ENCODE peak calls at places on chromosomes 11 and 22, in five cellular contexts. W is neural progenitor cell; O is iris pigment epithelial cell; B is RCC 7860; G is activated CD4-positive, alpha-beta T cell treated with anti-CD3 and anti-CD28 coated beads, Interleukin-2, amount 10 ng/mL, durations not matched to agents 24 days and 14 days. R is an unnamed sample.

GRCh38 chr22:46010177-46010867 is 33.4 kb upstream of the WNT7B start:
- DNase-seq in B (peak), W (no peak), G (no peak), O (peak), R (no peak)

GRCh38 chr11:58575377-58576020 is at the start of gene LPXN:
- DNase-seq in B (peak), O (peak), W (no peak), G (peak), R (no peak)

GRCh38 chr11:121936781-121937447 is 179.1 kb downstream of the BLID start:
- DNase-seq in O (peak), B (no peak), W (no peak), G (no peak), R (no peak)

GRCh38 chr11:115054541-115055538 is 376.5 kb downstream of the NXPE2 start:
- DNase-seq in W (no peak), B (no peak), G (no peak), O (no peak), R (no peak)

GRCh38 chr11:47350315-47350714 is 2.2 kb downstream of the MYBPC3 start:
- DNase-seq in W (no peak), G (no peak), B (no peak), O (no peak), R (no peak)

GRCh38 chr11:90288207-90288821 is 65.5 kb upstream of the CHORDC1 start:
- DNase-seq in O (peak), B (peak), W (peak), G (no peak), R (no peak)

GRCh38 chr11:9153651-9154050 is 62.3 kb upstream of the SCUBE2 start:
- DNase-seq in W (no peak), O (no peak), B (no peak), G (no peak), R (no peak)

GRCh38 chr11:396948-397548 is 3.0 kb downstream of the PKP3 start:
- DNase-seq in B (no peak), W (no peak), O (peak), G (peak), R (no peak)

GRCh38 chr22:48804811-48805301 is 1022.8 kb downstream of the BRD1 start:
- DNase-seq in W (no peak), O (no peak), B (no peak), G (no peak), R (no peak)

GRCh38 chr11:45812581-45813548 is 7.9 kb downstream of the SLC35C1 start:
- DNase-seq in O (no peak), B (no peak), G (no peak), W (no peak), R (no peak)

GRCh38 chr22:17132112-17132511 is 11.0 kb upstream of the TMEM121B start:
- DNase-seq in O (no peak), B (no peak), W (no peak), G (no peak), R (no peak)

GRCh38 chr11:6206456-6207180 is 1.3 kb downstream of the C11orf42 start:
- DNase-seq in O (no peak), G (no peak), W (no peak), B (no peak), R (no peak)

GRCh38 chr11:1503708-1504104 is 17.1 kb upstream of the MOB2 start:
- DNase-seq in B (no peak), O (no peak), G (no peak), W (no peak), R (no peak)

GRCh38 chr11:120160436-120160835 is 22.5 kb upstream of the TRIM29 start:
- DNase-seq in W (no peak), O (no peak), B (no peak), G (no peak), R (no peak)

GRCh38 chr22:20439556-20439927 is 1.9 kb upstream of the SCARF2 start:
- DNase-seq in G (no peak), W (no peak), O (no peak), B (no peak), R (no peak)

GRCh38 chr11:120964857-120965256 is 59.0 kb upstream of the TBCEL start:
- DNase-seq in B (no peak), W (no peak), G (no peak), O (peak), R (no peak)

GRCh38 chr22:49649166-49649565 is 178.5 kb downstream of the BRD1 start:
- DNase-seq in W (no peak), O (no peak), G (no peak), B (no peak), R (no peak)

GRCh38 chr11:78961938-78962701 is 387.5 kb upstream of the NARS2 start:
- DNase-seq in B (no peak), G (no peak), W (peak), O (peak), R (no peak)

GRCh38 chr11:86559311-86559945 is 113.0 kb downstream of the ME3 start:
- DNase-seq in W (no peak), G (no peak), O (peak), B (peak), R (no peak)

GRCh38 chr11:122721964-122722266 is 66.4 kb downstream of the UBASH3B start:
- DNase-seq in B (peak), G (peak), O (peak), W (no peak), R (no peak)

GRCh38 chr11:75350743-75351540 is 519 bp downstream of the ARRB1 start:
- DNase-seq in G (peak), B (no peak), O (no peak), W (peak), R (peak)

GRCh38 chr11:88680806-88681205 is 343.3 kb upstream of the CTSC start:
- DNase-seq in O (peak), B (peak), W (no peak), G (no peak), R (no peak)

GRCh38 chr22:17232406-17232805 is 13.2 kb upstream of the ADA2 start:
- DNase-seq in W (peak), G (no peak), O (no peak), B (no peak), R (no peak)

GRCh38 chr22:48500481-48501230 is 1327.0 kb downstream of the BRD1 start:
- DNase-seq in B (no peak), O (no peak), G (no peak), W (no peak), R (no peak)

R was measured in WERI-Rb-1.